ENCODE peak calls at places on chromosomes 13 and 19, in four cellular contexts. H, T, A and B are unnamed samples.

GRCh38 chr13:110957181-110957884 is 42.5 kb upstream of the ANKRD10 start:
- DNase-seq in H (peak; percentile 24), T (no peak), A (peak; percentile 38), B (no peak)

GRCh38 chr19:39307822-39308530 is 11.8 kb downstream of the IFNL1 start:
- DNase-seq in H (no peak), T (no peak), A (no peak), B (no peak)

GRCh38 chr13:103403814-103404213 is 337.6 kb upstream of the SLC10A2 start:
- DNase-seq in H (no peak), T (no peak), A (no peak), B (no peak)

GRCh38 chr13:19159181-19159580 is 22.4 kb downstream of the TUBA3C start:
- DNase-seq in H (no peak), T (no peak), A (no peak), B (no peak)

GRCh38 chr19:6464070-6464873 is at the start of gene CRB3:
- DNase-seq in H (no peak), T (no peak), A (no peak), B (no peak)

GRCh38 chr13:76921516-76921915 is 26.8 kb upstream of the ACOD1 start:
- DNase-seq in H (no peak), T (peak; percentile 58), A (peak; percentile 4), B (no peak)

GRCh38 chr13:41111454-41111853 is 21.1 kb downstream of the KBTBD6 start:
- DNase-seq in H (no peak), T (peak; percentile 41), A (peak; percentile 50), B (no peak)

GRCh38 chr13:39684531-39685137 is 29.2 kb downstream of the COG6 start:
- DNase-seq in H (no peak), T (peak; percentile 69), A (peak; percentile 77), B (peak; percentile 25)

GRCh38 chr19:32404939-32405430 is 585 bp upstream of the DPY19L3 start:
- DNase-seq in H (no peak), T (peak; percentile 41), A (peak; percentile 43), B (no peak)

GRCh38 chr13:39510296-39510695 is 92.7 kb downstream of the LHFPL6 start:
- DNase-seq in H (no peak), T (no peak), A (no peak), B (no peak)

GRCh38 chr19:48556825-48557224 is 4.9 kb downstream of the SULT2B1 start:
- DNase-seq in H (no peak), T (no peak), A (no peak), B (no peak)

GRCh38 chr19:9381367-9381785 is 18.6 kb downstream of the ZNF177 start:
- DNase-seq in H (no peak), T (peak; percentile 7), A (peak; percentile 4), B (no peak)

GRCh38 chr13:24270639-24271131 is 38.7 kb upstream of the C1QTNF9 start:
- DNase-seq in H (peak; percentile 57), T (peak; percentile 47), A (peak; percentile 66), B (peak; percentile 60)

GRCh38 chr13:62838891-62839290 is 1423.2 kb upstream of the PCDH20 start:
- DNase-seq in H (no peak), T (no peak), A (no peak), B (no peak)

GRCh38 chr19:41546386-41546789 is 29.6 kb upstream of the CEACAM21 start:
- DNase-seq in H (no peak), T (no peak), A (no peak), B (no peak)

GRCh38 chr13:114140909-114141255 is 8.5 kb upstream of the RASA3 start:
- DNase-seq in H (no peak), T (no peak), A (no peak), B (no peak)

GRCh38 chr19:929523-930258 is 3.9 kb downstream of the ARID3A start:
- DNase-seq in H (no peak), T (no peak), A (no peak), B (no peak)

GRCh38 chr13:74977498-74977897 is 504.5 kb downstream of the TBC1D4 start:
- DNase-seq in H (no peak), T (no peak), A (no peak), B (no peak)

GRCh38 chr19:18090545-18091216 is 3.9 kb upstream of the IL12RB1 start:
- DNase-seq in H (no peak), T (peak; percentile 51), A (no peak), B (no peak)

GRCh38 chr19:35120492-35120891 is 4.9 kb downstream of the FXYD3 start:
- DNase-seq in H (no peak), T (peak; percentile 23), A (peak; percentile 38), B (no peak)

GRCh38 chr19:15464394-15465385 is at the start of gene RASAL3:
- DNase-seq in H (peak; percentile 86), T (peak; percentile 32), A (no peak), B (peak; percentile 69)